ENCODE peak calls at places on chromosomes 12 and 14, in six cellular contexts. W is bronchial epithelial cell, G is GM20000, P is pons, Z is EH, M is AG20443. Y is an unnamed sample.

GRCh38 chr12:128353271-128353670 is 86.3 kb downstream of the TMEM132C start:
- DNase-seq in W (no peak), G (no peak), P (no peak), Z (no peak), M (no peak), Y (no peak)

GRCh38 chr14:70773182-70773862 is 36.0 kb downstream of the MAP3K9 start:
- DNase-seq in W (no peak), G (no peak), P (no peak), Z (no peak), M (no peak), Y (no peak)

GRCh38 chr14:81435578-81436295 is 35.6 kb upstream of the STON2 start:
- DNase-seq in W (peak), G (peak), P (no peak), Z (peak), M (peak), Y (peak)

GRCh38 chr14:104086661-104087461 is 1.4 kb downstream of the ASPG start:
- DNase-seq in W (no peak), G (no peak), P (peak), Z (no peak), M (no peak), Y (no peak)

GRCh38 chr12:26715232-26715631 is 117.8 kb downstream of the ITPR2 start:
- DNase-seq in W (no peak), G (no peak), P (no peak), Z (no peak), M (no peak), Y (peak)

GRCh38 chr14:30223385-30223785 is 295.7 kb upstream of the PRKD1 start:
- DNase-seq in W (peak), G (no peak), P (peak), Z (peak), M (peak), Y (no peak)

GRCh38 chr12:88522961-88523360 is 57.3 kb downstream of the KITLG start:
- DNase-seq in W (peak), G (no peak), P (no peak), Z (no peak), M (no peak), Y (no peak)

GRCh38 chr14:33401326-33401725 is 462.6 kb downstream of the NPAS3 start:
- DNase-seq in W (no peak), G (no peak), P (no peak), Z (no peak), M (no peak), Y (no peak)

GRCh38 chr12:50923361-50924130 is 28.8 kb upstream of the HIGD1C start:
- DNase-seq in W (no peak), G (no peak), P (peak), Z (peak), M (no peak), Y (no peak)

GRCh38 chr14:30064454-30064853 is 136.8 kb upstream of the PRKD1 start:
- DNase-seq in W (no peak), G (no peak), P (no peak), Z (peak), M (peak), Y (no peak)

GRCh38 chr12:2383276-2384028 is 330.7 kb downstream of the CACNA1C start:
- DNase-seq in W (no peak), G (no peak), P (no peak), Z (no peak), M (no peak), Y (no peak)

GRCh38 chr12:25052191-25053020 is 103.5 kb upstream of the BCAT1 start:
- DNase-seq in W (peak), G (peak), P (peak), Z (no peak), M (no peak), Y (peak)

GRCh38 chr12:69484428-69484827 is 14.2 kb downstream of the FRS2 start:
- DNase-seq in W (no peak), G (no peak), P (no peak), Z (no peak), M (no peak), Y (no peak)

GRCh38 chr12:89825591-89826449 is 117.2 kb upstream of the ATP2B1 start:
- DNase-seq in W (peak), G (no peak), P (no peak), Z (peak), M (peak), Y (no peak)

GRCh38 chr12:130509454-130509853 is 171.8 kb downstream of the PIWIL1 start:
- DNase-seq in W (no peak), G (no peak), P (no peak), Z (no peak), M (no peak), Y (no peak)

GRCh38 chr12:28017873-28018255 is 45.3 kb upstream of the PTHLH start:
- DNase-seq in W (peak), G (no peak), P (no peak), Z (no peak), M (no peak), Y (no peak)

GRCh38 chr12:104802198-104802597 is 155.9 kb downstream of the SLC41A2 start:
- DNase-seq in W (peak), G (no peak), P (no peak), Z (peak), M (no peak), Y (no peak)

GRCh38 chr12:90067791-90068190 is 359.2 kb upstream of the ATP2B1 start:
- DNase-seq in W (no peak), G (no peak), P (peak), Z (no peak), M (no peak), Y (no peak)

GRCh38 chr12:48000878-48001321 is 3.4 kb downstream of the COL2A1 start:
- DNase-seq in W (peak), G (no peak), P (no peak), Z (peak), M (peak), Y (peak)

GRCh38 chr12:49089831-49090773 is 4.5 kb downstream of the DHH start:
- DNase-seq in W (no peak), G (no peak), P (no peak), Z (peak), M (peak), Y (peak)

GRCh38 chr12:123892853-123893252 is 79.8 kb downstream of the CCDC92 start:
- DNase-seq in W (no peak), G (no peak), P (no peak), Z (no peak), M (no peak), Y (no peak)

GRCh38 chr12:118981285-118982201 is at the start of gene SRRM4:
- DNase-seq in W (no peak), G (no peak), P (no peak), Z (no peak), M (peak), Y (no peak)

GRCh38 chr14:30854492-30854891 is 19.9 kb upstream of the COCH start:
- DNase-seq in W (peak), G (no peak), P (no peak), Z (no peak), M (no peak), Y (no peak)

GRCh38 chr12:22653075-22653474 is 28.1 kb downstream of the ETNK1 start:
- DNase-seq in W (no peak), G (no peak), P (no peak), Z (peak), M (peak), Y (no peak)

GRCh38 chr14:48035836-48036235 is 360.4 kb upstream of the MDGA2 start:
- DNase-seq in W (no peak), G (no peak), P (no peak), Z (no peak), M (no peak), Y (no peak)

GRCh38 chr14:93880025-93880820 is 46.9 kb upstream of the FAM181A start:
- DNase-seq in W (no peak), G (no peak), P (no peak), Z (peak), M (peak), Y (peak)

GRCh38 chr14:37819155-37820015 is 224.0 kb downstream of the TTC6 start:
- DNase-seq in W (peak), G (no peak), P (no peak), Z (peak), M (peak), Y (no peak)

GRCh38 chr12:48442191-48442828 is 30.0 kb upstream of the ANP32D start:
- DNase-seq in W (no peak), G (no peak), P (no peak), Z (no peak), M (no peak), Y (no peak)